ENCODE peak calls at places on chromosomes 4 and X, in eight cellular contexts. P, V, B, H, M, L, F and Q are unnamed samples.

GRCh38 chr4:171846232-171846631 is 33.0 kb downstream of the GALNTL6 start:
- DNase-seq in F (peak; percentile 60), M (peak; percentile 82), V (no peak), P (peak; percentile 81), L (peak; percentile 19), H (peak; percentile 22), B (no peak), Q (peak; percentile 4)

GRCh38 chrX:68599256-68600152 is 48.0 kb upstream of the STARD8 start:
- DNase-seq in M (no peak), P (no peak), B (no peak), F (peak; percentile 18), H (no peak), L (no peak), V (no peak), Q (no peak)

GRCh38 chr4:85128246-85129204 is 162.0 kb upstream of the WDFY3 start:
- DNase-seq in F (no peak), B (no peak), V (no peak), P (no peak), L (no peak), H (no peak), M (no peak), Q (no peak)

GRCh38 chrX:32116047-32116446 is 1044.2 kb upstream of the FTHL17 start:
- DNase-seq in H (no peak), B (no peak), P (no peak), L (no peak), V (no peak), F (peak; percentile 2), M (no peak), Q (no peak)

GRCh38 chrX:88560673-88561330 is 186.2 kb upstream of the CPXCR1 start:
- DNase-seq in L (no peak), M (no peak), H (no peak), B (no peak), F (no peak), P (no peak), V (no peak), Q (no peak)

GRCh38 chr4:67052981-67053380 is 492.3 kb downstream of the CENPC start:
- DNase-seq in B (no peak), F (no peak), P (no peak), M (no peak), L (no peak), V (no peak), H (no peak), Q (no peak)

GRCh38 chr4:4200624-4201023 is 26.1 kb downstream of the OTOP1 start:
- DNase-seq in M (no peak), B (no peak), F (peak; percentile 7), V (no peak), P (no peak), L (no peak), H (no peak), Q (no peak)

GRCh38 chr4:122788935-122789334 is 37.7 kb upstream of the FGF2 start:
- DNase-seq in P (no peak), L (no peak), H (no peak), V (no peak), B (no peak), F (no peak), M (no peak), Q (no peak)